ENCODE peak calls at places on chromosomes 13 and 19, in four cellular contexts. R is cerebellar nuclear complex, T is pancreas, X is iris pigment epithelial cell. U is an unnamed sample.
A peak's percentile ranks its signal among the peaks of the same experiment; 100 is the strongest.

GRCh38 chr19:41449079-41449864 is 6.3 kb downstream of the ERICH4 start:
- DNase-seq in R (peak; percentile 53), T (peak; percentile 87), X (peak; percentile 50), U (peak; percentile 60)

GRCh38 chr19:55642153-55643002 is 1.1 kb upstream of the ZNF581 start:
- DNase-seq in T (no peak), R (no peak), X (peak; percentile 51), U (no peak)

GRCh38 chr13:50122465-50122864 is 107.2 kb downstream of the KCNRG start:
- DNase-seq in X (no peak), R (no peak), T (no peak), U (no peak)

GRCh38 chr13:39951301-39951700 is 295.8 kb downstream of the COG6 start:
- DNase-seq in T (no peak), R (no peak), X (no peak), U (no peak)

GRCh38 chr13:112346899-112347229 is 29.3 kb upstream of the SPACA7 start:
- DNase-seq in X (no peak), R (no peak), T (no peak), U (no peak)

GRCh38 chr13:94620286-94620896 is 18.7 kb downstream of the GPR180 start:
- DNase-seq in R (no peak), X (peak; percentile 40), T (no peak), U (peak; percentile 19)

GRCh38 chr19:43575955-43576451 is 402 bp downstream of the PINLYP start:
- DNase-seq in R (no peak), T (no peak), X (no peak), U (no peak)

GRCh38 chr13:102392810-102393209 is 9.0 kb downstream of the FGF14 start:
- DNase-seq in R (no peak), X (no peak), T (no peak), U (no peak)

GRCh38 chr13:114203536-114203935 is 24.5 kb downstream of the CFAP97D2 start:
- DNase-seq in R (no peak), X (no peak), T (no peak), U (no peak)

GRCh38 chr13:99982021-99982740 is 597 bp downstream of the ZIC2 start:
- DNase-seq in T (peak; percentile 71), R (no peak), X (no peak), U (no peak)

GRCh38 chr13:24106429-24106828 is 54.1 kb upstream of the SPATA13 start:
- DNase-seq in X (no peak), R (no peak), T (no peak), U (no peak)

GRCh38 chr13:44426461-44426860 is 52.8 kb downstream of the SERP2 start:
- DNase-seq in R (no peak), X (no peak), T (no peak), U (no peak)

GRCh38 chr19:38208571-38208970 is 15.5 kb downstream of the DPF1 start:
- DNase-seq in T (no peak), X (no peak), R (no peak), U (no peak)

GRCh38 chr19:13211426-13212308 is 61.5 kb downstream of the IER2 start:
- DNase-seq in T (no peak), X (no peak), R (no peak), U (no peak)

GRCh38 chr19:46602392-46603194 is 1.5 kb downstream of the CALM3 start:
- DNase-seq in R (no peak), X (no peak), T (no peak), U (no peak)

GRCh38 chr19:16012552-16012951 is 63.7 kb upstream of the TPM4 start:
- DNase-seq in R (no peak), T (no peak), X (no peak), U (no peak)

GRCh38 chr13:82772802-82773201 is 1109.5 kb downstream of the SLITRK1 start:
- DNase-seq in T (no peak), X (peak; percentile 34), R (no peak), U (no peak)

GRCh38 chr13:40445557-40445990 is 220.9 kb downstream of the FOXO1 start:
- DNase-seq in X (peak; percentile 82), R (no peak), T (peak; percentile 71), U (peak; percentile 84)

GRCh38 chr19:29724102-29724641 is 9.1 kb upstream of the C19orf12 start:
- DNase-seq in X (peak; percentile 40), R (no peak), T (no peak), U (no peak)

GRCh38 chr13:78241278-78241919 is 322.8 kb upstream of the EDNRB start:
- DNase-seq in T (peak; percentile 57), X (peak; percentile 33), R (no peak), U (peak; percentile 12)

GRCh38 chr19:47618771-47619170 is 9.8 kb downstream of the BICRA start:
- DNase-seq in R (no peak), X (no peak), T (peak; percentile 60), U (no peak)